ENCODE peak calls at places on chromosomes 11 and 22, in eight cellular contexts. B is stomach, U is spleen, L is kidney, H is right lobe of liver, W is AG09309, K is mammary epithelial cell, G is psoas muscle. T is an unnamed sample.
A peak's percentile ranks its signal among the peaks of the same experiment; 100 is the strongest.

GRCh38 chr11:116732740-116733385 is 39.9 kb downstream of the BUD13 start:
- DNase-seq in B (peak; percentile 72), U (peak; percentile 86), W (peak; percentile 24), L (no peak), H (peak; percentile 62), K (peak; percentile 40), G (peak; percentile 74), T (peak; percentile 72)

GRCh38 chr22:19470010-19470409 is 9.0 kb downstream of the UFD1 start:
- DNase-seq in G (no peak), H (no peak), W (no peak), B (no peak), K (no peak), U (no peak), L (no peak), T (no peak)

GRCh38 chr22:17922925-17923898 is 101.1 kb downstream of the MICAL3 start:
- DNase-seq in H (peak; percentile 80), G (no peak), L (no peak), B (no peak), K (no peak), U (no peak), W (peak; percentile 28), T (no peak)

GRCh38 chr11:128492903-128493569 is 94.3 kb downstream of the ETS1 start:
- DNase-seq in H (no peak), K (no peak), L (no peak), B (no peak), U (no peak), W (no peak), G (no peak), T (no peak)

GRCh38 chr11:1879342-1879940 is 12.3 kb downstream of the PRR33 start:
- DNase-seq in U (peak; percentile 74), K (no peak), L (peak; percentile 69), G (no peak), H (peak; percentile 41), W (no peak), B (no peak), T (no peak)

GRCh38 chr11:3158821-3159220 is 6.3 kb downstream of the OSBPL5 start:
- DNase-seq in K (no peak), L (peak; percentile 66), G (peak; percentile 20), B (no peak), H (no peak), U (peak; percentile 55), W (no peak), T (no peak)

GRCh38 chr11:57179701-57180100 is 2.1 kb upstream of the LRRC55 start:
- DNase-seq in H (no peak), L (no peak), W (no peak), U (no peak), B (no peak), K (no peak), G (no peak), T (no peak)

GRCh38 chr22:35191412-35191811 is 65.9 kb upstream of the HMGXB4 start:
- DNase-seq in L (no peak), B (no peak), W (peak; percentile 8), K (peak; percentile 70), G (no peak), H (no peak), U (no peak), T (peak; percentile 16)

GRCh38 chr22:35631597-35631996 is 14.5 kb upstream of the MB start:
- DNase-seq in U (peak; percentile 68), K (peak; percentile 21), L (peak; percentile 58), W (no peak), B (peak; percentile 59), G (peak; percentile 53), H (no peak), T (peak; percentile 69)

GRCh38 chr11:61439615-61440014 is 9.7 kb downstream of the SDHAF2 start:
- DNase-seq in G (no peak), H (no peak), U (no peak), W (no peak), L (no peak), B (no peak), K (no peak), T (no peak)

GRCh38 chr22:46337870-46338269 is 2.4 kb downstream of the TRMU start:
- DNase-seq in K (no peak), L (peak; percentile 46), H (no peak), B (no peak), G (peak; percentile 10), U (peak; percentile 42), W (no peak), T (no peak)

GRCh38 chr11:29306527-29306926 is 710.3 kb downstream of the KCNA4 start:
- DNase-seq in B (no peak), L (no peak), H (no peak), U (no peak), W (peak; percentile 64), G (no peak), K (peak; percentile 60), T (peak; percentile 29)

GRCh38 chr11:128323381-128323780 is 264.0 kb downstream of the ETS1 start:
- DNase-seq in K (no peak), L (no peak), W (no peak), B (no peak), H (no peak), U (no peak), G (no peak), T (peak; percentile 33)

GRCh38 chr11:9787981-9788521 is 124.2 kb downstream of the SWAP70 start:
- DNase-seq in H (no peak), K (peak; percentile 38), U (no peak), W (peak; percentile 97), B (no peak), G (peak; percentile 74), L (no peak), T (no peak)

GRCh38 chr11:117200813-117201515 is 1.8 kb downstream of the TAGLN start:
- DNase-seq in B (no peak), K (no peak), L (no peak), G (no peak), U (no peak), W (no peak), H (no peak), T (no peak)

GRCh38 chr11:10925149-10925926 is 67.5 kb upstream of the ZBED5 start:
- DNase-seq in G (no peak), K (no peak), H (peak; percentile 68), L (no peak), W (no peak), B (no peak), U (no peak), T (peak; percentile 49)

GRCh38 chr11:122879785-122880184 is 2.8 kb upstream of the JHY start:
- DNase-seq in L (no peak), H (no peak), G (no peak), U (no peak), K (no peak), W (no peak), B (no peak), T (no peak)

GRCh38 chr11:122882189-122882808 is at the start of gene JHY:
- DNase-seq in W (no peak), K (no peak), B (no peak), G (peak; percentile 70), H (no peak), U (no peak), L (no peak), T (no peak)

GRCh38 chr11:122888162-122888561 is 5.6 kb downstream of the JHY start:
- DNase-seq in K (no peak), H (no peak), W (no peak), U (no peak), B (no peak), L (no peak), G (no peak), T (no peak)

GRCh38 chr11:122882809-122883681 is 486 bp downstream of the JHY start:
- DNase-seq in K (peak; percentile 61), U (peak; percentile 85), L (peak; percentile 89), G (peak; percentile 64), B (peak; percentile 49), W (no peak), H (peak; percentile 48), T (peak; percentile 42)

GRCh38 chr11:122883682-122883981 is 1.1 kb downstream of the JHY start:
- DNase-seq in U (no peak), L (no peak), K (no peak), B (no peak), H (no peak), G (no peak), W (peak; percentile 73), T (no peak)
- H3K4me3 ChIP-seq in U (peak overlapping the region; percentile 63), L (peak overlapping the region; percentile 70), K (peak overlapping the region; percentile 63), B (peak overlapping the region; percentile 69), H (peak overlapping the region; percentile 52), G (peak overlapping the region; percentile 68), W (peak overlapping the region; percentile 68), T (peak overlapping the region; percentile 56)

GRCh38 chr11:27698872-27699241 is 1.4 kb downstream of the BDNF start:
- DNase-seq in B (peak; percentile 74), W (peak; percentile 77), U (peak; percentile 84), K (peak; percentile 55), H (peak; percentile 69), L (peak; percentile 82), G (peak; percentile 83), T (peak; percentile 78)
- TF ChIP-seq CTCF in B (no peak), W (peak; percentile 87), U (peak; percentile 83), K (peak; percentile 85), H (peak; percentile 36), L (peak; percentile 64), G (peak; percentile 75), T (peak; percentile 81)

DNA sequence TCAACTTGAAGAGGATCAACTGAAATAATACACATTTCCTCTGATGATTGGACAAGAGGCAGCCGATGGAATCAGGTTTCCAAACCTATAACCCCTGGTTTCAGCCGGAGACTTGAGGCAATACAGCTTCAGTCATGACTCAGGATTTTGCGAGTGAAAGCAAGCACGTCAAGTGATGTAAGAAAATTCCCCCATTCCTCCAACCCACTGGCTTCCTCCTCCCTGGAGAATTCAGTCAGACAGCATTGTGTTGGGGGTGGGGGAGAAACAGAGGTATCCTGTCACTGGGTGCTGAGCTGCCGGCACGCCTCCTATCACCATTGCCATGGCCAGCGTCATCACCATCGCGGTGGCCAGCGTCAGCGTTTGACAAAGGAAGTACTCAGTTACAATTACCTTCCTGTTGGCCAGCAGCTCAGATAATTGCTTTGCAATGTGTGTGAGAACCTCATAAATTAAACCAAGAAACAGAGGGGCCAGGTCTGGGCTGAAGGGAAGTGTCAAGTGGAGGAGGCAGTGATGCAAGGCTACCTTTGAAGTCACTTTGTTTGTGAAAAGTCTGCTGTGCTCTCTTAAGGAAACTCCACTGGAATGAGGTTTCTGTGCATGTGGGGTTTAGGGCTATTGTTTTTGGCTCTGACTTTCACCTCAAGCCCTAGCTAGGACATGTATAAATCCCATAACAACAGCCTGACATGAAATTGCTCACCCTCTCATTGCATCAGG is 50.3 kb downstream of the LIF start:
- DNase-seq in U (peak; percentile 91), W (peak; percentile 100), H (no peak), K (peak; percentile 100), G (peak; percentile 85), L (peak; percentile 92), B (peak; percentile 66), T (peak; percentile 99)
- H3K4me3 ChIP-seq in U (no peak overlapping the region), W (no peak overlapping the region), H (no peak overlapping the region), K (no peak overlapping the region), G (no peak overlapping the region), L (no peak overlapping the region), B (no peak overlapping the region), T (peak overlapping the region; percentile 17)

DNA sequence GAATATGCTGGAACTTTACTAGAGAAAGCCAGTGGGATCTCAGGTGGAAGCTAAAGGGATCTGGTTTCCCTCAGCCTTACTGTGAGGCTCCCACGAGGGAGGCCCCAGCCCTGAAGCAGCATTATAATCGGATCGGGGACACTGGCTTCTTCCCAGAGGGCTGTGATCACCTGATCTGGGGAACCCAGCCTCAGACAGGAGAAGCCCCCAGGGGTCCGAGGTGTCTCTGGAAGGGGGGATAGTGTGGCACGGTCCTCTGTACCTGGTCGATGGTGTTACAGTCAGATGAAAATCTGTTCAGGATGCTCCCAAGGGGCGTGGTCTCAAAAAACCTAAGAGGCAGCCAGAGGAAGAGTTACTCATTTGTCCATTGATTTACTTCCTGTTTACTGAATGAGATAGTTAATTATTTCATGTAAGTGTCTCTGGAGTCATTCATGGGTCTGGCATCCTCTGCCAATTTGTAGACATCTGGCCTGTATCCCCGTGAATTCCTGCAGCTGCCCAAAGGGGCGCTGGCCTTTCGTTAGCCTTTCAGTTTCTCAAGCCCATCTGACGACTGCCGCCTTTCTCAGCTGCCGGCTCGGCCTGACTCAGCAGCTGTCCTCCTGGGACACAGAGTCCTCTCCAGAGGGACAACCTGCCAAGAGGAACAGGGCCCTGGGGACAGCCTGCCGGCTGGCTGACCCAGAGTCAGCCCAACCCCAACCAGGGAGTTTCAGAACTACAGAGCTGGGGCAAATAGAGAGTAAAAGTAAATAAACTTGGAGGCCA is 17.0 kb upstream of the KCNJ11 start:
- DNase-seq in K (peak; percentile 30), U (peak; percentile 84), L (peak; percentile 95), H (peak; percentile 96), G (peak; percentile 95), W (no peak), B (peak; percentile 91), T (peak; percentile 23)
- TF ChIP-seq CTCF in K (peak; percentile 16), U (no peak), L (no peak), H (peak; percentile 31), G (peak; percentile 46), W (no peak), B (no peak), T (no peak)